ENCODE peak calls at places on chromosomes 12 and 14, in five cellular contexts. C, Z, R, P and S are unnamed samples.

GRCh38 chr12:97131220-97131981 is 224.3 kb downstream of the NEDD1 start:
- DNase-seq in Z (peak), C (no peak), P (no peak), R (no peak), S (no peak)

GRCh38 chr12:46303039-46303666 is 34.3 kb upstream of the SLC38A1 start:
- DNase-seq in R (no peak), P (peak), C (no peak), Z (no peak), S (peak)

GRCh38 chr12:1099158-1099557 is 108.1 kb downstream of the ERC1 start:
- DNase-seq in R (no peak), C (no peak), P (no peak), Z (no peak), S (no peak)

GRCh38 chr12:27821259-27821973 is 41.4 kb upstream of the MANSC4 start:
- DNase-seq in Z (peak), R (peak), C (no peak), P (peak), S (peak)

GRCh38 chr14:102593841-102594170 is 1.4 kb downstream of the RCOR1 start:
- DNase-seq in Z (no peak), C (no peak), R (no peak), P (no peak), S (no peak)

GRCh38 chr12:6461401-6462233 is 8.9 kb downstream of the VAMP1 start:
- DNase-seq in C (no peak), Z (no peak), R (no peak), P (no peak), S (no peak)

GRCh38 chr14:65528069-65528468 is 115.5 kb downstream of the FUT8 start:
- DNase-seq in P (no peak), Z (no peak), C (no peak), R (no peak), S (no peak)

GRCh38 chr12:101490286-101490920 is 15.3 kb downstream of the SPIC start:
- DNase-seq in R (no peak), C (no peak), P (peak), Z (peak), S (peak)

GRCh38 chr12:55972906-55973597 is 826 bp upstream of the RAB5B start:
- DNase-seq in P (no peak), C (no peak), R (no peak), Z (no peak), S (no peak)

GRCh38 chr12:27382126-27382795 is 49.6 kb downstream of the BMAL2 start:
- DNase-seq in R (peak), C (no peak), P (no peak), Z (no peak), S (no peak)

GRCh38 chr12:5201554-5202243 is 158.0 kb downstream of the KCNA5 start:
- DNase-seq in Z (peak), C (no peak), R (no peak), P (no peak), S (peak)

GRCh38 chr12:40058721-40059190 is 47.1 kb downstream of the SLC2A13 start:
- DNase-seq in C (no peak), P (no peak), Z (no peak), R (no peak), S (no peak)

GRCh38 chr14:104882325-104882973 is 17.4 kb downstream of the CEP170B start:
- DNase-seq in P (no peak), R (no peak), Z (no peak), C (no peak), S (no peak)

GRCh38 chr12:94207467-94208432 is 59.4 kb downstream of the PLXNC1 start:
- DNase-seq in Z (no peak), C (no peak), P (no peak), R (no peak), S (peak)

GRCh38 chr14:106848330-106849121 is 1322.1 kb downstream of the TMEM121 start:
- DNase-seq in Z (no peak), P (no peak), C (no peak), R (no peak), S (no peak)

GRCh38 chr14:26596722-26597030 is 1.2 kb downstream of the NOVA1 start:
- DNase-seq in R (no peak), Z (no peak), C (no peak), P (no peak), S (no peak)

GRCh38 chr14:24065408-24065807 is 6.0 kb upstream of the CPNE6 start:
- DNase-seq in C (no peak), Z (no peak), P (no peak), R (no peak), S (no peak)

GRCh38 chr12:56716458-56716857 is 8.6 kb downstream of the NACA start:
- DNase-seq in P (no peak), Z (no peak), R (no peak), C (no peak), S (no peak)

GRCh38 chr14:71583246-71583645 is 349.0 kb upstream of the RGS6 start:
- DNase-seq in C (no peak), R (no peak), P (no peak), Z (no peak), S (no peak)

GRCh38 chr12:47100146-47100545 is 20.4 kb upstream of the AMIGO2 start:
- DNase-seq in Z (no peak), C (no peak), R (no peak), P (no peak), S (no peak)

GRCh38 chr12:42213023-42213422 is 25.0 kb downstream of the YAF2 start:
- DNase-seq in Z (no peak), P (peak), C (no peak), R (no peak), S (no peak)

GRCh38 chr12:116559080-116559329 is 176 bp upstream of the MAP1LC3B2 start:
- DNase-seq in C (no peak), Z (no peak), P (no peak), R (no peak), S (no peak)

GRCh38 chr12:100553851-100554404 is 19.6 kb upstream of the GAS2L3 start:
- DNase-seq in P (no peak), R (no peak), Z (no peak), C (no peak), S (no peak)

GRCh38 chr12:16008442-16008841 is 97.3 kb downstream of the DERA start:
- DNase-seq in P (no peak), C (no peak), R (no peak), Z (no peak), S (no peak)

GRCh38 chr12:121804417-121805111 is 755 bp downstream of the SETD1B start:
- DNase-seq in C (no peak), P (no peak), R (no peak), Z (no peak), S (peak)

GRCh38 chr12:16165506-16165905 is 112.0 kb downstream of the SLC15A5 start:
- DNase-seq in Z (peak), C (peak), R (no peak), P (peak), S (peak)

GRCh38 chr12:130026608-130027176 is 122.9 kb upstream of the TMEM132D start:
- DNase-seq in R (no peak), C (no peak), P (peak), Z (peak), S (peak)

GRCh38 chr12:104741497-104742367 is 216.4 kb downstream of the SLC41A2 start:
- DNase-seq in R (no peak), C (no peak), P (no peak), Z (no peak), S (no peak)

GRCh38 chr12:26692417-26692816 is 140.6 kb downstream of the ITPR2 start:
- DNase-seq in P (no peak), Z (no peak), C (no peak), R (no peak), S (no peak)

GRCh38 chr14:64806202-64806861 is 73.4 kb downstream of the SPTB start:
- DNase-seq in P (no peak), R (peak), C (no peak), Z (no peak), S (no peak)

GRCh38 chr14:77026930-77027537 is 1.5 kb downstream of the IRF2BPL start:
- DNase-seq in R (no peak), Z (no peak), P (peak), C (no peak), S (peak)

GRCh38 chr12:113070117-113070906 is 13.8 kb downstream of the DTX1 start:
- DNase-seq in C (no peak), P (no peak), Z (no peak), R (no peak), S (no peak)

GRCh38 chr12:66036317-66036716 is 94.2 kb downstream of the LLPH start:
- DNase-seq in R (peak), P (no peak), Z (no peak), C (no peak), S (no peak)

GRCh38 chr14:50318031-50318626 is 6.0 kb downstream of the DMAC2L start:
- DNase-seq in R (no peak), P (no peak), C (no peak), Z (no peak), S (peak)

GRCh38 chr12:56476972-56477432 is 8.6 kb downstream of the SPRYD4 start:
- DNase-seq in Z (no peak), R (no peak), P (peak), C (no peak), S (no peak)

GRCh38 chr14:101884537-101885253 is 79.7 kb upstream of the DYNC1H1 start:
- DNase-seq in C (no peak), Z (no peak), P (no peak), R (no peak), S (no peak)

GRCh38 chr14:35362911-35363374 is 41.6 kb downstream of the NFKBIA start:
- DNase-seq in C (no peak), P (no peak), R (no peak), Z (no peak), S (no peak)